ENCODE peak calls at places on chromosomes 13 and 19, in ten cellular contexts. K is right cardiac atrium; T is testis; H is foreskin keratinocyte; E is CD8-positive, alpha-beta memory T cell; M is right atrium auricular region; R is PC-3; N is cardiac muscle cell; S is ovary; P is body of pancreas. U is an unnamed sample.

GRCh38 chr13:110553417-110553816 is 8.1 kb downstream of the RAB20 start:
- DNase-seq in T (no peak), P (no peak), R (no peak), E (no peak), K (no peak), H (no peak), M (no peak), S (no peak), N (no peak), U (no peak)

GRCh38 chr19:33868821-33869412 is 72.2 kb downstream of the KCTD15 start:
- DNase-seq in H (peak; percentile 49), M (no peak), K (peak; percentile 82), R (no peak), P (peak; percentile 41), E (no peak), N (peak; percentile 51), T (peak; percentile 23), S (no peak), U (peak; percentile 44)

GRCh38 chr19:45090598-45090997 is 2.4 kb upstream of the PPP1R37 start:
- DNase-seq in R (no peak), N (no peak), P (no peak), K (no peak), S (no peak), E (no peak), T (no peak), H (no peak), M (no peak), U (no peak)

GRCh38 chr13:44516771-44517170 is 59.4 kb downstream of the TSC22D1 start:
- DNase-seq in K (no peak), S (no peak), N (no peak), P (no peak), H (peak; percentile 7), E (no peak), M (no peak), R (peak; percentile 10), T (no peak), U (no peak)

GRCh38 chr19:50717026-50717723 is 2.4 kb downstream of the SHANK1 start:
- DNase-seq in K (no peak), H (no peak), T (no peak), N (no peak), P (no peak), M (no peak), S (no peak), R (no peak), E (no peak), U (no peak)

GRCh38 chr13:98775844-98776598 is 23.5 kb upstream of the SLC15A1 start:
- DNase-seq in P (no peak), S (no peak), K (no peak), T (no peak), R (peak; percentile 90), M (no peak), H (peak; percentile 88), E (no peak), N (no peak), U (peak; percentile 88)

GRCh38 chr13:24040835-24041234 is 119.7 kb upstream of the SPATA13 start:
- DNase-seq in M (no peak), E (no peak), N (peak; percentile 19), S (no peak), K (no peak), R (no peak), H (no peak), P (no peak), T (no peak), U (no peak)

GRCh38 chr19:29311391-29311790 is 98.4 kb upstream of the UQCRFS1 start:
- DNase-seq in P (no peak), E (no peak), T (no peak), H (no peak), S (no peak), K (no peak), R (no peak), M (no peak), N (no peak), U (no peak)

GRCh38 chr13:67155898-67156717 is 74.0 kb downstream of the PCDH9 start:
- DNase-seq in P (no peak), R (no peak), N (no peak), K (no peak), M (no peak), S (no peak), H (no peak), T (peak; percentile 25), E (no peak), U (no peak)

GRCh38 chr13:74298912-74299311 is 164.7 kb upstream of the KLF12 start:
- DNase-seq in R (no peak), N (no peak), T (no peak), H (no peak), K (no peak), M (no peak), E (no peak), S (no peak), P (no peak), U (no peak)

GRCh38 chr19:57056972-57057371 is 62.8 kb upstream of the USP29 start:
- DNase-seq in E (no peak), R (no peak), K (peak; percentile 75), S (peak; percentile 98), P (no peak), N (peak; percentile 50), T (peak; percentile 50), H (no peak), M (no peak), U (no peak)

GRCh38 chr13:114339779-114340534 is 25.7 kb downstream of the CHAMP1 start:
- DNase-seq in M (no peak), N (peak; percentile 59), K (no peak), T (peak; percentile 49), H (peak; percentile 20), R (peak; percentile 62), P (peak; percentile 66), S (no peak), E (peak; percentile 36), U (no peak)

GRCh38 chr13:46296465-46296822 is 84.7 kb downstream of the LRRC63 start:
- DNase-seq in H (no peak), P (no peak), R (no peak), M (no peak), E (no peak), T (no peak), K (no peak), N (no peak), S (no peak), U (no peak)

GRCh38 chr13:46295531-46296464 is 84.1 kb downstream of the LRRC63 start:
- DNase-seq in T (peak; percentile 40), N (peak; percentile 97), K (no peak), E (peak; percentile 70), H (peak; percentile 93), P (peak; percentile 14), M (peak; percentile 68), S (no peak), R (peak; percentile 39), U (no peak)

GRCh38 chr13:46297338-46297737 is 85.6 kb downstream of the LRRC63 start:
- DNase-seq in R (no peak), T (no peak), H (peak; percentile 3), M (no peak), S (no peak), N (peak; percentile 58), K (no peak), P (no peak), E (no peak), U (no peak)

DNA sequence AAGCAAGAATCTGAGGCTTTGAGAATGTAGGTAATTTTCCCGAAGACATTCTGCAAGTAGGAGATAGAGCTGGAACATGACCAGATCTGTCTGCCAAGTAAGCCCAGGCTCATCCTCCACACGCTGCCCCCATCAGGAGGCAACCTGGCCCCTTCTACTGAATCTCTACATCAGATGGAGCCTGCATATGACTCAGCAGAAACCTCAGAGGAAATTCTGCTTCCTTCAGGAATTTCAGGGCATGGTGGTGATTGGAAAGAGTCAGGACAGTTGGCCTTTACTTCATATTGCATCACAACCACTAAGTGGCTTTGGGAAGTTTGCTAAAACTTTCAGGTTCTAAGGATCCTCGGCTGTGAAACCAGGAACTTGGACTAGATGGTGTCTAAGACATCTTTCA is 85.2 kb downstream of the LRRC63 start:
- DNase-seq in N (peak; percentile 95), M (no peak), P (no peak), K (no peak), E (no peak), R (peak; percentile 18), T (no peak), S (no peak), H (peak; percentile 86), U (peak; percentile 38)
- H3K27ac ChIP-seq in N (no peak overlapping the region), M (no peak overlapping the region), P (no peak overlapping the region), K (no peak overlapping the region), E (peak overlapping the region; percentile 43), R (peak overlapping the region; percentile 18), T (no peak overlapping the region), S (no peak overlapping the region), H (peak overlapping the region; percentile 52), U (peak overlapping the region; percentile 71)

GRCh38 chr19:719081-719512 is 10.4 kb downstream of the PALM start:
- DNase-seq in K (peak; percentile 94), N (peak; percentile 66), M (peak; percentile 87), P (peak; percentile 37), E (no peak), H (no peak), S (peak; percentile 91), R (no peak), T (peak; percentile 82), U (no peak)
- H3K27ac ChIP-seq in K (peak overlapping the region; percentile 38), N (no peak overlapping the region), M (peak overlapping the region; percentile 69), P (peak overlapping the region; percentile 21), E (no peak overlapping the region), H (no peak overlapping the region), S (peak overlapping the region; percentile 92), R (no peak overlapping the region), T (peak overlapping the region; percentile 80), U (no peak overlapping the region)

DNA sequence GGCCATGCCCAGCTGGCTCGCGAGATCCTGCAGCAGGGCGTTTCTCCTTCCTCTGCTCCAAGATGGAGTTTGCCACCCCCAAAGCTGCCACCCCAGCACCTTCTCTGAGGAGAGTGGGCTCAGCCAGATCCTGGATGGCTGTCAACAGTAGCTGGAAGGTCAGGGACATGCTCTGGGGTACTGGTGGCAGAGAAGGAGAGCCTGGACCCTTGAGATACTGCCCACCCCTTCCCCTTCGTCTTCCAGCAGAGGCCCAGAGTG is 11.6 kb downstream of the IRGC start:
- DNase-seq in R (no peak), M (no peak), S (no peak), K (no peak), T (no peak), H (no peak), N (no peak), P (no peak), E (no peak), U (no peak)
- H3K27ac ChIP-seq in R (no peak overlapping the region), M (no peak overlapping the region), S (no peak overlapping the region), K (peak overlapping the region; percentile 9), T (no peak overlapping the region), H (no peak overlapping the region), N (no peak overlapping the region), P (no peak overlapping the region), E (no peak overlapping the region), U (no peak overlapping the region)

DNA sequence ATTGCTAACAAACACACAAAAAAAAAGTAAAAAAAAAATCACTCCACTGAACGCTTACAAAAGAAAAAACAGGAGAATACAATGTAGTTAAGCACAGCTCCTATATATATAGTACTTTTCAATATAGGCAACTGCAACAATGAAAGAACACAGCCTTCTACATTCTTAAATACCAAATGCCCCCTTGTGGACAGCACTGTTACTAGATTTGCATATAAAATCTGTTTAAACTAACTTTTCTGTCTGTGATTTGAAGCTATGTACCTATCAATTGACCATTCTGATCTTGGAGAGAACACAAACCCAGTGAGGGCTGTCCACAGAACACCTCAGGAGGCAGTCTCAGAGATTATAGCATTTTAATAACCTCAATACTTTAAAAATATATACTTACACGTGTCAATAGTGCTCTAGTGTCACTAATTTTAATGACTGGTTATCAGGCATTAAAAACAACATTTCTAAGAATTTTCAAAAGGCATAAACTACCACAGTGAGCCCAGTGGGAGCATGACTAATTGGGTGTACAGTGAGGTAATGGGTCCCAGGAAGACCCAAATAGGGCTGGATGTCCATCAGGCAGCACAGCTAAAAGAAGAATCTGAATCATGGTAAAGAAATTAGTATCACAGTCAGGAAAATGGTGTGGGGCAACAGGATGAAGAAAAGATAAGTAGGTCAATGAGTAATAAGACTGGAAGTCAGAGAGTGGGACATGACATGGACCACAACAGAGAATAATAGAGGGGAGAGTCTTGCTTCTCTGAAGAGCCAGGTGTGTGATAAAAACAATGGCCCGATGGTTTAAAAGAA is 22.2 kb downstream of the CCDC169 start:
- DNase-seq in R (peak; percentile 65), S (no peak), N (peak; percentile 88), P (peak; percentile 39), E (no peak), M (no peak), T (peak; percentile 71), K (no peak), H (peak; percentile 26), U (peak; percentile 83)
- H3K27ac ChIP-seq in R (no peak overlapping the region), S (no peak overlapping the region), N (no peak overlapping the region), P (no peak overlapping the region), E (no peak overlapping the region), M (no peak overlapping the region), T (no peak overlapping the region), K (no peak overlapping the region), H (no peak overlapping the region), U (no peak overlapping the region)